ENCODE peak calls at places on chromosomes 4 and X, in ten cellular contexts. N, B, X, G, V, F, A, Y, L and Q are unnamed samples.

GRCh38 chrX:1178580-1179057 is 33.8 kb downstream of the CRLF2 start:
- DNase-seq in N (no peak), B (no peak), X (no peak), G (no peak), V (no peak), F (no peak), A (peak), Y (no peak), L (no peak), Q (no peak)

GRCh38 chrX:135436456-135436855 is 14.7 kb downstream of the SMIM10L2A start:
- DNase-seq in N (no peak), B (no peak), X (no peak), G (no peak), V (no peak), F (no peak), A (no peak), Y (no peak), L (no peak), Q (no peak)

GRCh38 chr4:181418491-181418890 is 824.7 kb upstream of the TENM3 start:
- DNase-seq in N (no peak), B (no peak), X (no peak), G (no peak), V (no peak), F (no peak), A (no peak), Y (no peak), L (no peak), Q (no peak)

GRCh38 chr4:71553605-71554004 is 214.8 kb downstream of the SLC4A4 start:
- DNase-seq in N (no peak), B (no peak), X (no peak), G (peak), V (no peak), F (no peak), A (peak), Y (no peak), L (no peak), Q (no peak)

GRCh38 chrX:112863850-112864249 is 23.2 kb upstream of the AMOT start:
- DNase-seq in N (no peak), B (no peak), X (no peak), G (no peak), V (no peak), F (no peak), A (no peak), Y (no peak), L (no peak), Q (no peak)

GRCh38 chr4:8272472-8273428 is 3.2 kb downstream of the HTRA3 start:
- DNase-seq in N (peak), B (no peak), X (peak), G (peak), V (no peak), F (no peak), A (peak), Y (no peak), L (no peak), Q (no peak)

GRCh38 chrX:142873214-142873613 is 152.5 kb upstream of the SPANXN4 start:
- DNase-seq in N (no peak), B (no peak), X (no peak), G (no peak), V (no peak), F (no peak), A (no peak), Y (no peak), L (no peak), Q (no peak)

GRCh38 chrX:30280428-30280827 is 28.8 kb downstream of the NR0B1 start:
- DNase-seq in N (no peak), B (no peak), X (no peak), G (no peak), V (no peak), F (no peak), A (no peak), Y (no peak), L (no peak), Q (no peak)

GRCh38 chr4:174869334-174869733 is 40.3 kb upstream of the GLRA3 start:
- DNase-seq in N (no peak), B (no peak), X (no peak), G (no peak), V (no peak), F (no peak), A (no peak), Y (no peak), L (no peak), Q (no peak)

GRCh38 chr4:133565379-133565778 is 416.3 kb downstream of the PCDH10 start:
- DNase-seq in N (no peak), B (no peak), X (no peak), G (no peak), V (no peak), F (no peak), A (peak), Y (no peak), L (no peak), Q (no peak)

GRCh38 chrX:19886888-19887531 is 390 bp downstream of the SH3KBP1 start:
- DNase-seq in N (peak), B (peak), X (peak), G (peak), V (no peak), F (no peak), A (no peak), Y (no peak), L (no peak), Q (no peak)

GRCh38 chrX:122552291-122552800 is 631.7 kb upstream of the GRIA3 start:
- DNase-seq in N (no peak), B (no peak), X (no peak), G (peak), V (no peak), F (no peak), A (no peak), Y (no peak), L (no peak), Q (no peak)

GRCh38 chrX:42087960-42088359 is 164.6 kb upstream of the CASK start:
- DNase-seq in N (no peak), B (no peak), X (no peak), G (no peak), V (no peak), F (no peak), A (no peak), Y (no peak), L (no peak), Q (no peak)

GRCh38 chrX:316351-317325 is 2.0 kb downstream of the GTPBP6 start:
- DNase-seq in N (no peak), B (peak), X (no peak), G (no peak), V (no peak), F (no peak), A (no peak), Y (no peak), L (peak), Q (no peak)

GRCh38 chr4:73718375-73719373 is 21.7 kb upstream of the CXCL8 start:
- DNase-seq in N (no peak), B (no peak), X (no peak), G (peak), V (no peak), F (no peak), A (peak), Y (no peak), L (no peak), Q (peak)

GRCh38 chrX:46554942-46555341 is 9.7 kb upstream of the ZNF674 start:
- DNase-seq in N (no peak), B (no peak), X (no peak), G (peak), V (no peak), F (no peak), A (peak), Y (no peak), L (no peak), Q (no peak)
- TF ChIP-seq CTCF in N (peak), B (peak), X (peak), G (no peak), V (no peak), F (no peak), A (peak), Y (no peak), L (no peak), Q (no peak)

GRCh38 chr4:82587826-82588225 is 26.0 kb upstream of the TMEM150C start:
- DNase-seq in N (no peak), B (no peak), X (no peak), G (no peak), V (no peak), F (no peak), A (no peak), Y (no peak), L (no peak), Q (no peak)
- H3K4me3 ChIP-seq in N (no peak), B (no peak), X (no peak), G (no peak), V (no peak), F (no peak), A (no peak), Y (no peak), L (no peak), Q (no peak)

GRCh38 chr4:185128272-185129119 is 14.6 kb upstream of the SLC25A4 start:
- DNase-seq in N (peak), B (no peak), X (peak), G (peak), V (no peak), F (no peak), A (peak), Y (no peak), L (no peak), Q (no peak)
- TF ChIP-seq CTCF in N (peak), B (peak), X (no peak), G (no peak), V (no peak), F (peak), A (no peak), Y (no peak), L (peak), Q (peak)

GRCh38 chr4:68877555-68877954 is 61.8 kb downstream of the UGT2B10 start:
- DNase-seq in N (no peak), B (no peak), X (no peak), G (no peak), V (no peak), F (no peak), A (no peak), Y (no peak), L (no peak), Q (no peak)

GRCh38 chr4:68873218-68873502 is 57.4 kb downstream of the UGT2B10 start:
- DNase-seq in N (no peak), B (no peak), X (no peak), G (no peak), V (no peak), F (no peak), A (no peak), Y (no peak), L (no peak), Q (no peak)

GRCh38 chr4:68874507-68874906 is 58.7 kb downstream of the UGT2B10 start:
- DNase-seq in N (no peak), B (no peak), X (no peak), G (no peak), V (no peak), F (no peak), A (no peak), Y (no peak), L (no peak), Q (no peak)

GRCh38 chr4:68872442-68873217 is 56.8 kb downstream of the UGT2B10 start:
- DNase-seq in N (no peak), B (no peak), X (no peak), G (no peak), V (no peak), F (no peak), A (no peak), Y (no peak), L (no peak), Q (no peak)

GRCh38 chr4:68878048-68878447 is 62.3 kb downstream of the UGT2B10 start:
- DNase-seq in N (no peak), B (no peak), X (no peak), G (no peak), V (no peak), F (no peak), A (no peak), Y (no peak), L (no peak), Q (no peak)
- H3K4me3 ChIP-seq in N (no peak), B (no peak), X (no peak), G (no peak), V (no peak), F (no peak), A (no peak), Y (no peak), L (no peak), Q (no peak)

GRCh38 chr4:123249821-123250220 is 146.8 kb upstream of the SPRY1 start:
- DNase-seq in N (no peak), B (no peak), X (no peak), G (no peak), V (no peak), F (no peak), A (no peak), Y (no peak), L (no peak), Q (no peak)

GRCh38 chr4:123248260-123248659 is 148.3 kb upstream of the SPRY1 start:
- DNase-seq in N (no peak), B (no peak), X (no peak), G (peak), V (no peak), F (no peak), A (peak), Y (no peak), L (no peak), Q (no peak)

GRCh38 chr4:123246085-123246484 is 150.5 kb upstream of the SPRY1 start:
- DNase-seq in N (no peak), B (no peak), X (no peak), G (no peak), V (no peak), F (no peak), A (no peak), Y (no peak), L (no peak), Q (no peak)

DNA sequence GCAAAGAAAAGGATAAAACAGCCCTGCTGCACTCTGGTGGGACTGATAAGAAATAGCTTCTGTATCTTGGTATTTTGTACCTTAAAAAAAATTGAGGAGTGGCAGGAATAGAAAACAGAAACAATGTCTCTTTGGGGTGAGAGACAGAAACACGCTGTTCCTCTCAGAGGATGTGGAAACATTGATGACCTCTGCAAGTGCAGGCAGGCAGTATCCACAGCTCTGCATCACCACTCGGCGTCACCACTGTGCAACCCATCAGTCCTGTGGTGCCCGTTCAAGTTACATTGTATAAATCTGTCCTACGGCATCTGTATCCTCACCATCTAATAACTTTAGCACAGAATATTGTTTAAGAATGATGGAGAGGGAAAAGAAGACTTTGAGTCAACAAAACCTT is 152.4 kb upstream of the SPRY1 start:
- DNase-seq in N (peak), B (no peak), X (peak), G (peak), V (no peak), F (no peak), A (peak), Y (peak), L (peak), Q (no peak)
- TF ChIP-seq CTCF in N (peak), B (no peak), X (peak), G (no peak), V (no peak), F (no peak), A (peak), Y (peak), L (no peak), Q (no peak)

DNA sequence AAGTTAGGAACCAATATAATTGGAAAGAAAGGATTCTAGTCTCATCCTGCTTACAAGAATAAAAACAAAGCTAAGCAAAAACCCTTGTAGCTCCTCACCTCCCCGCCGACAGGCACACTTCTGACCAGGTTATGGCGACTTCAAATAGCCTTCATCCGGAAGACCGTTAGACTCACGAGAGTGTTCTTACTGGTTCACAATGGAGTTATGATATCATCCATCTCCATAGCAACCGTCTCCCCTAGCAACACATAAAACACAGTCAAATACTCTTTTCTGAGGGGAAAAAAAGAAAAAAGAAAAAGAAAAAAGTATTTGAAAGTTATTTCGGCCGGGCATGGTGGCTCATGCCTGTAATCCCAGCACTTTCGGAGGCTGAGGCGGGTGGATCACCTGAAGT is at the start of gene IL13RA2:
- DNase-seq in N (no peak), B (no peak), X (no peak), G (no peak), V (no peak), F (no peak), A (peak), Y (no peak), L (no peak), Q (no peak)
- H3K4me3 ChIP-seq in N (no peak), B (no peak), X (no peak), G (no peak), V (no peak), F (no peak), A (peak), Y (no peak), L (no peak), Q (no peak)

GRCh38 chrX:132092439-132093065 is 35.3 kb downstream of the FRMD7 start:
- DNase-seq in N (peak), B (peak), X (peak), G (peak), V (peak), F (peak), A (peak), Y (peak), L (peak), Q (peak)
- TF ChIP-seq CTCF in N (peak), B (peak), X (peak), G (peak), V (peak), F (peak), A (peak), Y (peak), L (peak), Q (peak)

DNA sequence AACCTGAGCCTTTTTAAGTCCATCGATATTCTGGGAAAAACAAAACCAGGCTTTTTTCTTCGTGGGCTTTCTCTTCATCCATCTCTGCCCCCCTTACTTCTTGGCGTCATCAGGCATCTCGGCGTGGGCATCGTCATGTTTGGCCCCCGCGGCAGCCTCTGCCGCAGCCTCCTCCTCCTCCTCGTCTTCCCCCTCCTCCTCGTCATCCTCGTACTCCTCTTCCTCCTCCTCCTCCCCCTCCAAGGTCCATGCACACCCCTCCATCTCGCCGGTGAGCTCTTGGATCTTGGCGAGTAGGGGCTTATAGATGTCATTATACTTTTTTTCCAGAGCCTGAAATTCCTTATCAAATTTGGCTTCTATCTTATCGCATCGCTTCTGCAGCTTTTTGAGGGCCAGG is 516 bp downstream of the NAP1L5 start:
- DNase-seq in N (no peak), B (no peak), X (no peak), G (peak), V (no peak), F (no peak), A (peak), Y (peak), L (no peak), Q (no peak)
- H3K4me3 ChIP-seq in N (peak), B (peak), X (peak), G (peak), V (peak), F (peak), A (peak), Y (peak), L (peak), Q (peak)

GRCh38 chrX:132636080-132636479 is 147.2 kb upstream of the MBNL3 start:
- DNase-seq in N (no peak), B (no peak), X (no peak), G (no peak), V (no peak), F (no peak), A (peak), Y (no peak), L (no peak), Q (no peak)
- TF ChIP-seq CTCF in N (no peak), B (no peak), X (no peak), G (no peak), V (no peak), F (no peak), A (no peak), Y (no peak), L (no peak), Q (no peak)